ENCODE peak calls at places on chromosomes 13 and 19, in ten cellular contexts. One of them, this sample, is unnamed. For H3K4me1, the result is how much of the 10 kb centered on the place peaks cover.

GRCh38 chr13:19927117-19927734 is 31.3 kb upstream of the ZMYM2 start:
- DNase-seq in gastrocnemius medialis: no peak
- DNase-seq in right lobe of liver: no peak
- DNase-seq in body of pancreas: no peak
- DNase-seq in stomach: no peak
- DNase-seq in uterus: no peak
- DNase-seq in IMR-90: peak
- DNase-seq in HCT116: peak
- DNase-seq in Peyer's patch: no peak
- DNase-seq in A549: peak
- DNase-seq in this sample: no peak

GRCh38 chr19:41888926-41889325 is 5.9 kb downstream of the ARHGEF1 start:
- DNase-seq in gastrocnemius medialis: no peak
- DNase-seq in right lobe of liver: no peak
- DNase-seq in body of pancreas: no peak
- DNase-seq in stomach: no peak
- DNase-seq in uterus: no peak
- DNase-seq in IMR-90: no peak
- DNase-seq in HCT116: no peak
- DNase-seq in Peyer's patch: no peak
- DNase-seq in A549: no peak
- DNase-seq in this sample: no peak

GRCh38 chr13:74550039-74550438 is 415.8 kb upstream of the KLF12 start:
- DNase-seq in gastrocnemius medialis: no peak
- DNase-seq in right lobe of liver: no peak
- DNase-seq in body of pancreas: no peak
- DNase-seq in stomach: no peak
- DNase-seq in uterus: no peak
- DNase-seq in IMR-90: no peak
- DNase-seq in HCT116: no peak
- DNase-seq in Peyer's patch: no peak
- DNase-seq in A549: no peak
- DNase-seq in this sample: no peak

GRCh38 chr13:46687810-46688209 is 109.2 kb downstream of the ESD start:
- DNase-seq in gastrocnemius medialis: no peak
- DNase-seq in right lobe of liver: no peak
- DNase-seq in body of pancreas: peak
- DNase-seq in stomach: no peak
- DNase-seq in uterus: no peak
- DNase-seq in IMR-90: peak
- DNase-seq in HCT116: peak
- DNase-seq in Peyer's patch: no peak
- DNase-seq in A549: peak
- DNase-seq in this sample: no peak

GRCh38 chr13:104385409-104385808 is 1319.2 kb upstream of the SLC10A2 start:
- DNase-seq in gastrocnemius medialis: no peak
- DNase-seq in right lobe of liver: no peak
- DNase-seq in body of pancreas: no peak
- DNase-seq in stomach: no peak
- DNase-seq in uterus: no peak
- DNase-seq in IMR-90: peak
- DNase-seq in HCT116: no peak
- DNase-seq in Peyer's patch: no peak
- DNase-seq in A549: no peak
- DNase-seq in this sample: no peak

GRCh38 chr13:93144031-93144430 is 82.6 kb upstream of the GPC6 start:
- DNase-seq in gastrocnemius medialis: no peak
- DNase-seq in right lobe of liver: no peak
- DNase-seq in body of pancreas: no peak
- DNase-seq in stomach: no peak
- DNase-seq in uterus: no peak
- DNase-seq in IMR-90: no peak
- DNase-seq in HCT116: no peak
- DNase-seq in Peyer's patch: no peak
- DNase-seq in A549: no peak
- DNase-seq in this sample: no peak

GRCh38 chr13:107035778-107036177 is 467.8 kb upstream of the ARGLU1 start:
- DNase-seq in gastrocnemius medialis: no peak
- DNase-seq in right lobe of liver: no peak
- DNase-seq in body of pancreas: no peak
- DNase-seq in stomach: no peak
- DNase-seq in uterus: no peak
- DNase-seq in IMR-90: peak
- DNase-seq in HCT116: no peak
- DNase-seq in Peyer's patch: no peak
- DNase-seq in A549: no peak
- DNase-seq in this sample: no peak

GRCh38 chr19:12000152-12000981 is 35.1 kb downstream of the ZNF433 start:
- DNase-seq in gastrocnemius medialis: no peak
- DNase-seq in right lobe of liver: no peak
- DNase-seq in body of pancreas: no peak
- DNase-seq in stomach: no peak
- DNase-seq in uterus: no peak
- DNase-seq in IMR-90: peak
- DNase-seq in HCT116: no peak
- DNase-seq in Peyer's patch: no peak
- DNase-seq in A549: no peak
- DNase-seq in this sample: no peak

GRCh38 chr13:26600345-26600761 is 42.9 kb downstream of the WASF3 start:
- DNase-seq in gastrocnemius medialis: peak
- DNase-seq in right lobe of liver: no peak
- DNase-seq in body of pancreas: no peak
- DNase-seq in stomach: no peak
- DNase-seq in uterus: peak
- DNase-seq in IMR-90: peak
- DNase-seq in HCT116: no peak
- DNase-seq in Peyer's patch: no peak
- DNase-seq in A549: no peak
- DNase-seq in this sample: no peak

GRCh38 chr13:110942248-110942981 is 27.5 kb upstream of the ANKRD10 start:
- DNase-seq in gastrocnemius medialis: no peak
- DNase-seq in right lobe of liver: no peak
- DNase-seq in body of pancreas: no peak
- DNase-seq in stomach: no peak
- DNase-seq in uterus: no peak
- DNase-seq in IMR-90: peak
- DNase-seq in HCT116: no peak
- DNase-seq in Peyer's patch: no peak
- DNase-seq in A549: no peak
- DNase-seq in this sample: no peak

GRCh38 chr13:45953082-45953481 is 99.5 kb downstream of the ZC3H13 start:
- DNase-seq in gastrocnemius medialis: no peak
- DNase-seq in right lobe of liver: no peak
- DNase-seq in body of pancreas: no peak
- DNase-seq in stomach: no peak
- DNase-seq in uterus: no peak
- DNase-seq in IMR-90: no peak
- DNase-seq in HCT116: no peak
- DNase-seq in Peyer's patch: no peak
- DNase-seq in A549: no peak
- DNase-seq in this sample: no peak

GRCh38 chr19:3131168-3131567 is 4.7 kb upstream of the GNA15 start:
- DNase-seq in gastrocnemius medialis: no peak
- DNase-seq in right lobe of liver: no peak
- DNase-seq in body of pancreas: no peak
- DNase-seq in stomach: no peak
- DNase-seq in uterus: no peak
- DNase-seq in IMR-90: no peak
- DNase-seq in HCT116: no peak
- DNase-seq in Peyer's patch: no peak
- DNase-seq in A549: no peak
- DNase-seq in this sample: no peak

GRCh38 chr13:106243011-106243410 is 292.5 kb downstream of the EFNB2 start:
- DNase-seq in gastrocnemius medialis: no peak
- DNase-seq in right lobe of liver: no peak
- DNase-seq in body of pancreas: no peak
- DNase-seq in stomach: no peak
- DNase-seq in uterus: no peak
- DNase-seq in IMR-90: no peak
- DNase-seq in HCT116: no peak
- DNase-seq in Peyer's patch: no peak
- DNase-seq in A549: no peak
- DNase-seq in this sample: no peak

GRCh38 chr13:114115191-114115671 is 17.2 kb downstream of the RASA3 start:
- DNase-seq in gastrocnemius medialis: peak
- DNase-seq in right lobe of liver: peak
- DNase-seq in body of pancreas: peak
- DNase-seq in stomach: peak
- DNase-seq in uterus: peak
- DNase-seq in IMR-90: peak
- DNase-seq in HCT116: no peak
- DNase-seq in Peyer's patch: peak
- DNase-seq in A549: no peak
- DNase-seq in this sample: no peak

GRCh38 chr13:41707192-41707858 is 250.0 kb downstream of the RGCC start:
- DNase-seq in gastrocnemius medialis: no peak
- DNase-seq in right lobe of liver: no peak
- DNase-seq in body of pancreas: no peak
- DNase-seq in stomach: no peak
- DNase-seq in uterus: no peak
- DNase-seq in IMR-90: no peak
- DNase-seq in HCT116: no peak
- DNase-seq in Peyer's patch: no peak
- DNase-seq in A549: no peak
- DNase-seq in this sample: no peak

GRCh38 chr13:47929156-47929555 is 71.9 kb downstream of the SUCLA2 start:
- DNase-seq in gastrocnemius medialis: no peak
- DNase-seq in right lobe of liver: no peak
- DNase-seq in body of pancreas: no peak
- DNase-seq in stomach: no peak
- DNase-seq in uterus: no peak
- DNase-seq in IMR-90: peak
- DNase-seq in HCT116: no peak
- DNase-seq in Peyer's patch: no peak
- DNase-seq in A549: no peak
- DNase-seq in this sample: no peak

GRCh38 chr13:42487221-42487620 is 86.7 kb upstream of the TNFSF11 start:
- DNase-seq in gastrocnemius medialis: no peak
- DNase-seq in right lobe of liver: no peak
- DNase-seq in body of pancreas: no peak
- DNase-seq in stomach: no peak
- DNase-seq in uterus: no peak
- DNase-seq in IMR-90: peak
- DNase-seq in HCT116: no peak
- DNase-seq in Peyer's patch: no peak
- DNase-seq in A549: no peak
- DNase-seq in this sample: no peak

GRCh38 chr19:40421468-40421778 is 4.4 kb downstream of the SERTAD1 start:
- DNase-seq in gastrocnemius medialis: no peak
- DNase-seq in right lobe of liver: no peak
- DNase-seq in body of pancreas: no peak
- DNase-seq in stomach: no peak
- DNase-seq in uterus: no peak
- DNase-seq in IMR-90: no peak
- DNase-seq in HCT116: no peak
- DNase-seq in Peyer's patch: no peak
- DNase-seq in A549: no peak
- DNase-seq in this sample: no peak
- TF ChIP-seq POLR2A in gastrocnemius medialis: no peak
- TF ChIP-seq POLR2A in right lobe of liver: no peak
- TF ChIP-seq POLR2A in body of pancreas: no peak
- TF ChIP-seq POLR2A in stomach: no peak
- TF ChIP-seq POLR2A in uterus: no peak
- TF ChIP-seq POLR2A in IMR-90: peak
- TF ChIP-seq POLR2A in HCT116: no peak
- TF ChIP-seq POLR2A in Peyer's patch: no peak
- TF ChIP-seq POLR2A in A549: no peak
- TF ChIP-seq POLR2A in this sample: no peak

DNA sequence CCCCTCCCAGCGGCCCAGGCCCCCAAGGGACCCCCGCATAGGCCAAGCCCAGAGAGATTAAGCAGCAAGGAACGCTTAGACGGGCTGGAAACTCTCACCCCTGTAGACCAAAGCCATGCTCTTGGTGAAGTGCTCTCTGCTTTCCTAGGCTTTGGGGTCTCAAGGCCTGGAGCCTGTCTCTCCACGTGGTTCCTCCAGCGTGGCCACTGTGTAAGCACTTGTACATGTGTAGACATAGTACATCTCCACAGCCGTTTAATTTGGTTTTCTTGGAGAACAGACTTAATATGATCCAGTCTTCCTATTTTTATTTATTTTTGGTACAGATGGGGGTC is 1.1 kb downstream of the NUDT19 start:
- DNase-seq in gastrocnemius medialis: no peak
- DNase-seq in right lobe of liver: no peak
- DNase-seq in body of pancreas: no peak
- DNase-seq in stomach: no peak
- DNase-seq in uterus: no peak
- DNase-seq in IMR-90: no peak
- DNase-seq in HCT116: no peak
- DNase-seq in Peyer's patch: no peak
- DNase-seq in A549: no peak
- DNase-seq in this sample: no peak
- H3K4me1 ChIP-seq in gastrocnemius medialis: under half
- H3K4me1 ChIP-seq in right lobe of liver: under half
- H3K4me1 ChIP-seq in body of pancreas: half or more
- H3K4me1 ChIP-seq in stomach: half or more
- H3K4me1 ChIP-seq in uterus: under half
- H3K4me1 ChIP-seq in IMR-90: under half
- H3K4me1 ChIP-seq in HCT116: under half
- H3K4me1 ChIP-seq in Peyer's patch: under half
- H3K4me1 ChIP-seq in A549: under half
- H3K4me1 ChIP-seq in this sample: under half

GRCh38 chr19:10138879-10139795 is 19.4 kb upstream of the EIF3G start:
- DNase-seq in gastrocnemius medialis: no peak
- DNase-seq in right lobe of liver: no peak
- DNase-seq in body of pancreas: no peak
- DNase-seq in stomach: no peak
- DNase-seq in uterus: no peak
- DNase-seq in IMR-90: no peak
- DNase-seq in HCT116: no peak
- DNase-seq in Peyer's patch: no peak
- DNase-seq in A549: no peak
- DNase-seq in this sample: no peak
- TF ChIP-seq POLR2A in gastrocnemius medialis: no peak
- TF ChIP-seq POLR2A in right lobe of liver: no peak
- TF ChIP-seq POLR2A in body of pancreas: no peak
- TF ChIP-seq POLR2A in stomach: no peak
- TF ChIP-seq POLR2A in uterus: no peak
- TF ChIP-seq POLR2A in IMR-90: no peak
- TF ChIP-seq POLR2A in HCT116: no peak
- TF ChIP-seq POLR2A in Peyer's patch: no peak
- TF ChIP-seq POLR2A in A549: no peak
- TF ChIP-seq POLR2A in this sample: no peak

GRCh38 chr19:15294591-15294990 is 37.7 kb downstream of the BRD4 start:
- DNase-seq in gastrocnemius medialis: no peak
- DNase-seq in right lobe of liver: peak
- DNase-seq in body of pancreas: peak
- DNase-seq in stomach: no peak
- DNase-seq in uterus: no peak
- DNase-seq in IMR-90: no peak
- DNase-seq in HCT116: no peak
- DNase-seq in Peyer's patch: no peak
- DNase-seq in A549: no peak
- DNase-seq in this sample: peak
- H3K4me1 ChIP-seq in gastrocnemius medialis: half or more
- H3K4me1 ChIP-seq in right lobe of liver: under half
- H3K4me1 ChIP-seq in body of pancreas: half or more
- H3K4me1 ChIP-seq in stomach: half or more
- H3K4me1 ChIP-seq in uterus: under half
- H3K4me1 ChIP-seq in IMR-90: half or more
- H3K4me1 ChIP-seq in HCT116: under half
- H3K4me1 ChIP-seq in Peyer's patch: half or more
- H3K4me1 ChIP-seq in A549: half or more
- H3K4me1 ChIP-seq in this sample: half or more